ENCODE peak calls at places on chromosome 20, in seven cellular contexts. One of them, this sample, is unnamed.

GRCh38 chr20:19952392-19952791 is 64.8 kb upstream of the NAA20 start:
- DNase-seq in fibroblast of mammary gland: no peak
- DNase-seq in IMR-90: no peak
- DNase-seq in pancreas: no peak
- DNase-seq in Caco-2: no peak
- DNase-seq in GM20000: no peak
- DNase-seq in suprapubic skin: no peak
- DNase-seq in this sample: no peak

GRCh38 chr20:53099851-53100250 is 127.7 kb downstream of the TSHZ2 start:
- DNase-seq in suprapubic skin: no peak
- DNase-seq in IMR-90: no peak
- DNase-seq in GM20000: no peak
- DNase-seq in Caco-2: no peak
- DNase-seq in pancreas: no peak
- DNase-seq in fibroblast of mammary gland: peak
- DNase-seq in this sample: no peak

GRCh38 chr20:33791959-33792597 is 19.1 kb upstream of the CHMP4B start:
- DNase-seq in IMR-90: peak
- DNase-seq in Caco-2: peak
- DNase-seq in pancreas: peak
- DNase-seq in fibroblast of mammary gland: peak
- DNase-seq in suprapubic skin: peak
- DNase-seq in GM20000: peak
- DNase-seq in this sample: peak

GRCh38 chr20:20489054-20489453 is 121.2 kb downstream of the INSM1 start:
- DNase-seq in fibroblast of mammary gland: peak
- DNase-seq in GM20000: peak
- DNase-seq in pancreas: no peak
- DNase-seq in Caco-2: no peak
- DNase-seq in suprapubic skin: no peak
- DNase-seq in IMR-90: peak
- DNase-seq in this sample: peak

GRCh38 chr20:53874706-53875105 is 195.7 kb downstream of the BCAS1 start:
- DNase-seq in Caco-2: no peak
- DNase-seq in GM20000: no peak
- DNase-seq in pancreas: no peak
- DNase-seq in suprapubic skin: no peak
- DNase-seq in fibroblast of mammary gland: no peak
- DNase-seq in IMR-90: no peak
- DNase-seq in this sample: no peak

GRCh38 chr20:44198872-44199271 is 11.7 kb downstream of the OSER1 start:
- DNase-seq in fibroblast of mammary gland: no peak
- DNase-seq in IMR-90: no peak
- DNase-seq in pancreas: no peak
- DNase-seq in GM20000: no peak
- DNase-seq in suprapubic skin: no peak
- DNase-seq in Caco-2: no peak
- DNase-seq in this sample: no peak

GRCh38 chr20:38804682-38805501 is 605 bp upstream of the PPP1R16B start:
- DNase-seq in Caco-2: no peak
- DNase-seq in pancreas: no peak
- DNase-seq in GM20000: peak
- DNase-seq in IMR-90: no peak
- DNase-seq in suprapubic skin: no peak
- DNase-seq in fibroblast of mammary gland: no peak
- DNase-seq in this sample: peak

GRCh38 chr20:52812231-52812847 is 159.8 kb upstream of the TSHZ2 start:
- DNase-seq in pancreas: no peak
- DNase-seq in IMR-90: no peak
- DNase-seq in suprapubic skin: no peak
- DNase-seq in Caco-2: peak
- DNase-seq in fibroblast of mammary gland: peak
- DNase-seq in GM20000: no peak
- DNase-seq in this sample: no peak

GRCh38 chr20:15818651-15819071 is 754.6 kb downstream of the KIF16B start:
- DNase-seq in pancreas: peak
- DNase-seq in IMR-90: no peak
- DNase-seq in Caco-2: no peak
- DNase-seq in GM20000: no peak
- DNase-seq in suprapubic skin: no peak
- DNase-seq in fibroblast of mammary gland: no peak
- DNase-seq in this sample: no peak

GRCh38 chr20:58682656-58683055 is 9.9 kb upstream of the NPEPL1 start:
- DNase-seq in fibroblast of mammary gland: peak
- DNase-seq in pancreas: no peak
- DNase-seq in IMR-90: peak
- DNase-seq in suprapubic skin: no peak
- DNase-seq in GM20000: no peak
- DNase-seq in Caco-2: no peak
- DNase-seq in this sample: no peak

GRCh38 chr20:63553251-63553932 is 567 bp upstream of the FNDC11 start:
- DNase-seq in Caco-2: peak
- DNase-seq in IMR-90: peak
- DNase-seq in GM20000: peak
- DNase-seq in suprapubic skin: peak
- DNase-seq in fibroblast of mammary gland: peak
- DNase-seq in pancreas: peak
- DNase-seq in this sample: peak

GRCh38 chr20:1297486-1297885 is 31.4 kb downstream of the SNPH start:
- DNase-seq in IMR-90: no peak
- DNase-seq in suprapubic skin: no peak
- DNase-seq in GM20000: no peak
- DNase-seq in Caco-2: no peak
- DNase-seq in pancreas: no peak
- DNase-seq in fibroblast of mammary gland: no peak
- DNase-seq in this sample: no peak

GRCh38 chr20:1296922-1297321 is 30.8 kb downstream of the SNPH start:
- DNase-seq in GM20000: no peak
- DNase-seq in suprapubic skin: no peak
- DNase-seq in Caco-2: no peak
- DNase-seq in IMR-90: no peak
- DNase-seq in pancreas: no peak
- DNase-seq in fibroblast of mammary gland: no peak
- DNase-seq in this sample: no peak

GRCh38 chr20:1298888-1299511 is 29.9 kb downstream of the SDCBP2 start:
- DNase-seq in GM20000: no peak
- DNase-seq in Caco-2: no peak
- DNase-seq in fibroblast of mammary gland: no peak
- DNase-seq in suprapubic skin: no peak
- DNase-seq in IMR-90: no peak
- DNase-seq in pancreas: no peak
- DNase-seq in this sample: no peak

GRCh38 chr20:1299522-1299921 is 29.4 kb downstream of the SDCBP2 start:
- DNase-seq in Caco-2: peak
- DNase-seq in fibroblast of mammary gland: no peak
- DNase-seq in IMR-90: no peak
- DNase-seq in GM20000: no peak
- DNase-seq in pancreas: no peak
- DNase-seq in suprapubic skin: no peak
- DNase-seq in this sample: peak

DNA sequence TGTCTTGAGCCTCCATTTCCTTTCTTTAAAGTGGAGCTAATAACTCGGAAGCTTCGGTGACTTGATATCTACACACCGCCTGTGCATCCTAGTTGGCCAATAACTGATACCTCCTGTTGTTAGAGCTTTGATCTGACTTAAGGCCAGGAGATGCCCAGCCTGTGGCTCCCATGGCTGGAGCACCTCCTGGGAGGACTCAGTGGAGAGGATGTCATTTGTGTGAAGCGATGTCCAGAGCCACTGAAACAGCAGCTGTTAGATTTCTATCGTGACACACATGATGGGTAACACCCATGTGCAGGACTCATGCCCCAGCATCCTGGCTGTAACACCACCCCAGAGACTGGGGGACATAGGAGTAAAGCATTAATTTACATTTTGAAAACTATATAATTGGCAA is 30.8 kb downstream of the SDCBP2 start:
- DNase-seq in pancreas: no peak
- DNase-seq in fibroblast of mammary gland: no peak
- DNase-seq in suprapubic skin: no peak
- DNase-seq in IMR-90: no peak
- DNase-seq in GM20000: no peak
- DNase-seq in Caco-2: no peak
- DNase-seq in this sample: no peak
- TF ChIP-seq CTCF in pancreas: no peak
- TF ChIP-seq CTCF in fibroblast of mammary gland: no peak
- TF ChIP-seq CTCF in suprapubic skin: no peak
- TF ChIP-seq CTCF in IMR-90: no peak
- TF ChIP-seq CTCF in GM20000: no peak
- TF ChIP-seq CTCF in Caco-2: no peak
- TF ChIP-seq CTCF in this sample: no peak

DNA sequence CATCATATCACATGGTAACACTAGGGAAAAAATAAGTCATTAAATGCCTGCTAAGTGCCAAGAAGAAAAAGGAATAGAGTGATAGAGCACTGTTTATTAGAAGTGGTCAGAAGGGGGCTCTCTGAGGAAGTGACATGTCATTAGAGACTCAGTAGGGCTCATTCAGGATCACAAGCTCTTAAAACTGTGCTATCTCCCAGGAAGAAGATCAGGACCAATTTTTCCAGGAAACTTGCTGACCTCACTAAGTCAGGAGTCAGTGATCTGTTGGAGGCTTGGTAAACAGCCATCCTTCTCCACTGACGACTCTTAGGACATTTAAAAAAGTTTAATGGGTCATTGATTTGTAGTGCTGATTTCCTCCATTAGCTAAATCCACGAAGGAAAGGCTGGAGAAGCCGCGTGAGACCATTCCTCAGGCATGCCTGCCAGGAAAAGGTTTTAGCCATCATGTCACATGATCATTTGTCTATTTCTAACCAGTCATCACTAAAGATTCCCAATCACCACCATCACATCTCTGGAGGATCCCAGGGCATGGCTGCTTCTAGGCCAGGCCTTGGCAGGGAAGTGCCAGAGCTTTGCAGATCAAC is 5.9 kb upstream of the PTPN1 start:
- DNase-seq in GM20000: no peak
- DNase-seq in IMR-90: no peak
- DNase-seq in Caco-2: no peak
- DNase-seq in fibroblast of mammary gland: peak
- DNase-seq in pancreas: no peak
- DNase-seq in suprapubic skin: no peak
- DNase-seq in this sample: no peak
- TF ChIP-seq CTCF in GM20000: no peak
- TF ChIP-seq CTCF in IMR-90: peak
- TF ChIP-seq CTCF in Caco-2: peak
- TF ChIP-seq CTCF in fibroblast of mammary gland: peak
- TF ChIP-seq CTCF in pancreas: no peak
- TF ChIP-seq CTCF in suprapubic skin: no peak
- TF ChIP-seq CTCF in this sample: peak

GRCh38 chr20:50151034-50151743 is 2.3 kb downstream of the PEDS1 start:
- DNase-seq in fibroblast of mammary gland: peak
- DNase-seq in GM20000: no peak
- DNase-seq in suprapubic skin: no peak
- DNase-seq in pancreas: no peak
- DNase-seq in Caco-2: peak
- DNase-seq in IMR-90: no peak
- DNase-seq in this sample: no peak

GRCh38 chr20:50149481-50150254 is 3.9 kb downstream of the PEDS1 start:
- DNase-seq in fibroblast of mammary gland: no peak
- DNase-seq in Caco-2: no peak
- DNase-seq in IMR-90: no peak
- DNase-seq in suprapubic skin: no peak
- DNase-seq in pancreas: peak
- DNase-seq in GM20000: no peak
- DNase-seq in this sample: no peak

GRCh38 chr20:50153153-50153499 is 397 bp downstream of the PEDS1 start:
- DNase-seq in Caco-2: no peak
- DNase-seq in fibroblast of mammary gland: no peak
- DNase-seq in pancreas: no peak
- DNase-seq in GM20000: peak
- DNase-seq in suprapubic skin: no peak
- DNase-seq in IMR-90: no peak
- DNase-seq in this sample: peak

GRCh38 chr20:50153500-50154377 is at the start of gene PEDS1:
- DNase-seq in suprapubic skin: peak
- DNase-seq in GM20000: peak
- DNase-seq in fibroblast of mammary gland: peak
- DNase-seq in Caco-2: peak
- DNase-seq in pancreas: peak
- DNase-seq in IMR-90: peak
- DNase-seq in this sample: peak

DNA sequence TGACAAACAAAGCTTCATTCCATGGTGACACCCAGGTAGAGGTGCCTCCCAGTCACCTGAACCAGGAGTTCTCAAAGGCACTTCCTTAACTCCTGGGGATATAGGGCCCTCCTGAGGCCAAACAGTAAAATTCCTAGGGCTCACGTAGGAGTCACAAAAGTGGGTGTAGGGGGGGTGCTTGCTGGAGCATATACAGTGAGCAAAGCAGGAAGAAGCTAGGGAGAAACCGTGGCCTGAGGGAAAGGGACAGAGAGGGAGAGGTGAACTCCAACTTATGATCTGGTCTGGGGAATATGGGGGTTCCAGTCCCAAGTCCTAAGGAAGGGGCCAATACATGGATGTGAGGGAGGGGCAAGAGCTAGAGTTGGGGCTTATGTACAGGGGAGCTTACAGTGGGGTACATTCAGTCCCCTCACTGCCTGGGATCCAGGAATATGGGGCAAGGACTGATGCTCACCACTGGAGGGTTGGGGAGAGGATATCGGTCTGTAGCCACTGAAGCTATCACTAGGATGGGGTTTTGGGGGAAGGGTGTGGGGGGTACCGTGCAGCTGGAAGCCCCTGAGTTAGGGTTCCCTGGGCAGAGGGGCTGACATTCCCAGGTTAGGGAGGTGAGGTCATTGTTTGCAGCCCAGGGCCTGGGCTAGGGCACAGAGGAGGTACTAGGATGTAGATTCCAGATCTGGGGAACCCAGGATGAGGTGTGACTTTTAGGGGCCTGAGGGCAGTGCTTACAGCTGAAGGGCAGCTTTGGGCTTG is 950 bp downstream of the PEDS1 start:
- DNase-seq in pancreas: no peak
- DNase-seq in suprapubic skin: no peak
- DNase-seq in GM20000: peak
- DNase-seq in fibroblast of mammary gland: no peak
- DNase-seq in Caco-2: peak
- DNase-seq in IMR-90: no peak
- DNase-seq in this sample: no peak
- TF ChIP-seq CTCF in pancreas: no peak
- TF ChIP-seq CTCF in suprapubic skin: no peak
- TF ChIP-seq CTCF in GM20000: no peak
- TF ChIP-seq CTCF in fibroblast of mammary gland: no peak
- TF ChIP-seq CTCF in Caco-2: no peak
- TF ChIP-seq CTCF in IMR-90: no peak
- TF ChIP-seq CTCF in this sample: no peak

DNA sequence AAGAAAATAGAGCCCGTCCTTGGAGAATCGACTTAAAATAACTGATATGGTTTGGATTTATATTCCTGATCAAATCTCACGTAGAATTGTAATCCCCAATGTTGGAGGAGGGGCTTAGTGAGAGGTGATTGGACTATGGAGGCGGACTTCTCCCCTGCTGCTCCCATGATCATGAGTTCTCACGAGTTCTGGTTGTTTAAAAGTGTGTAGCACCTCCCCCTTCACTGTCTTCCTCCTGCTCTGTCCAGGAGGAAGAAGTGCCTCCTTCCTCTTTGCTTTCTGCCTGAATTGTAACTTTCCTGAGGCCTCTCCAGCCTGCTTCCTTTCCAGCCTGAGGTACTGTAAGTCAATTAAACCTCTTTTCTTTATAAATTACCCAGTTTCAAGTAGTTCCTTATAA is 529.2 kb downstream of the HAO1 start:
- DNase-seq in Caco-2: no peak
- DNase-seq in suprapubic skin: no peak
- DNase-seq in GM20000: no peak
- DNase-seq in fibroblast of mammary gland: no peak
- DNase-seq in pancreas: no peak
- DNase-seq in IMR-90: no peak
- DNase-seq in this sample: no peak
- TF ChIP-seq CTCF in Caco-2: no peak
- TF ChIP-seq CTCF in suprapubic skin: no peak
- TF ChIP-seq CTCF in GM20000: no peak
- TF ChIP-seq CTCF in fibroblast of mammary gland: no peak
- TF ChIP-seq CTCF in pancreas: no peak
- TF ChIP-seq CTCF in IMR-90: no peak
- TF ChIP-seq CTCF in this sample: no peak